ENCODE peak calls at places on chromosomes 11 and 22, in nine cellular contexts. N is GM12865, X is heart left ventricle, F is fibroblast of the aortic adventitia, G is AG09309, R is upper lobe of right lung, L is body of pancreas, W is sigmoid colon, D is mammary epithelial cell. A is an unnamed sample.

GRCh38 chr11:132895340-132895739 is 637.0 kb downstream of the OPCML start:
- DNase-seq in N (no peak), X (no peak), F (no peak), G (peak; percentile 38), R (no peak), L (no peak), W (no peak), D (peak; percentile 86), A (no peak)

GRCh38 chr11:41963406-41963805 is 504.0 kb upstream of the LRRC4C start:
- DNase-seq in N (no peak), X (no peak), F (no peak), G (no peak), R (no peak), L (no peak), W (no peak), D (no peak), A (no peak)

GRCh38 chr11:69576069-69576782 is 64.7 kb upstream of the CCND1 start:
- DNase-seq in N (no peak), X (peak; percentile 39), F (no peak), G (no peak), R (peak; percentile 62), L (no peak), W (peak; percentile 53), D (no peak), A (no peak)

GRCh38 chr11:7511405-7511804 is 2.4 kb upstream of the PPFIBP2 start:
- DNase-seq in N (no peak), X (peak; percentile 84), F (peak; percentile 41), G (no peak), R (no peak), L (peak; percentile 87), W (peak; percentile 82), D (no peak), A (no peak)

GRCh38 chr22:26502688-26503561 is 9.3 kb downstream of the TFIP11 start:
- DNase-seq in N (peak; percentile 79), X (peak; percentile 60), F (peak; percentile 31), G (no peak), R (no peak), L (peak; percentile 48), W (no peak), D (peak; percentile 20), A (no peak)

GRCh38 chr11:78214331-78215194 is 25.8 kb downstream of the USP35 start:
- DNase-seq in N (no peak), X (no peak), F (no peak), G (no peak), R (no peak), L (no peak), W (no peak), D (no peak), A (no peak)

GRCh38 chr11:118619444-118620205 is 12.2 kb downstream of the PHLDB1 start:
- DNase-seq in N (no peak), X (peak; percentile 65), F (peak; percentile 97), G (peak; percentile 88), R (peak; percentile 13), L (peak; percentile 58), W (peak; percentile 80), D (peak; percentile 94), A (peak; percentile 35)

GRCh38 chr11:128582496-128583366 is 4.6 kb downstream of the ETS1 start:
- DNase-seq in N (no peak), X (peak; percentile 45), F (peak; percentile 90), G (peak; percentile 83), R (no peak), L (peak; percentile 32), W (peak; percentile 59), D (peak; percentile 49), A (no peak)

GRCh38 chr11:1735271-1735670 is 15.1 kb downstream of the IFITM10 start:
- DNase-seq in N (no peak), X (no peak), F (no peak), G (no peak), R (no peak), L (no peak), W (no peak), D (peak; percentile 23), A (no peak)

GRCh38 chr11:61945191-61945590 is 5.0 kb upstream of the BEST1 start:
- DNase-seq in N (no peak), X (no peak), F (no peak), G (no peak), R (no peak), L (no peak), W (no peak), D (no peak), A (no peak)

GRCh38 chr11:120180571-120181445 is 30.0 kb upstream of the OAF start:
- DNase-seq in N (no peak), X (no peak), F (peak; percentile 58), G (no peak), R (peak; percentile 31), L (no peak), W (peak; percentile 71), D (peak; percentile 20), A (no peak)

GRCh38 chr11:82714346-82715174 is 19.1 kb downstream of the FAM181B start:
- DNase-seq in N (no peak), X (no peak), F (no peak), G (no peak), R (no peak), L (no peak), W (no peak), D (no peak), A (no peak)

GRCh38 chr11:71302911-71303310 is 50.5 kb upstream of the SHANK2 start:
- DNase-seq in N (no peak), X (no peak), F (no peak), G (no peak), R (peak; percentile 22), L (no peak), W (no peak), D (no peak), A (no peak)

GRCh38 chr11:132686827-132687370 is 845.4 kb downstream of the OPCML start:
- DNase-seq in N (no peak), X (no peak), F (no peak), G (no peak), R (no peak), L (no peak), W (no peak), D (no peak), A (no peak)

GRCh38 chr22:39429916-39430575 is 26.8 kb upstream of the MGAT3 start:
- DNase-seq in N (no peak), X (peak; percentile 38), F (no peak), G (no peak), R (no peak), L (no peak), W (no peak), D (no peak), A (no peak)

GRCh38 chr11:121328213-121328966 is 35.8 kb downstream of the SC5D start:
- DNase-seq in N (peak; percentile 50), X (no peak), F (no peak), G (no peak), R (no peak), L (no peak), W (no peak), D (no peak), A (no peak)

GRCh38 chr22:31080848-31081649 is at the start of gene SMTN:
- DNase-seq in N (peak; percentile 91), X (peak; percentile 95), F (peak; percentile 83), G (peak; percentile 32), R (peak; percentile 95), L (peak; percentile 97), W (peak; percentile 97), D (peak; percentile 90), A (peak; percentile 92)
- TF ChIP-seq CTCF in N (no peak), X (no peak), F (no peak), G (no peak), R (no peak), L (no peak), W (no peak), D (no peak), A (no peak)

GRCh38 chr11:60175860-60176275 is 7.0 kb downstream of the MS4A6A start:
- DNase-seq in N (peak; percentile 63), X (no peak), F (no peak), G (no peak), R (no peak), L (no peak), W (no peak), D (peak; percentile 52), A (no peak)
- H3K4me3 ChIP-seq in N (no peak overlapping the region), X (no peak overlapping the region), F (no peak overlapping the region), G (no peak overlapping the region), R (no peak overlapping the region), L (no peak overlapping the region), W (no peak overlapping the region), D (no peak overlapping the region), A (no peak overlapping the region)

GRCh38 chr22:48705917-48706605 is 1121.6 kb downstream of the BRD1 start:
- DNase-seq in N (no peak), X (peak; percentile 6), F (no peak), G (no peak), R (peak; percentile 40), L (no peak), W (peak; percentile 28), D (no peak), A (no peak)
- TF ChIP-seq CTCF in N (no peak), X (no peak), F (no peak), G (no peak), R (no peak), L (no peak), W (no peak), D (no peak), A (no peak)

GRCh38 chr11:14193644-14194043 is 165.3 kb downstream of the RRAS2 start:
- DNase-seq in N (no peak), X (no peak), F (no peak), G (no peak), R (no peak), L (no peak), W (no peak), D (no peak), A (no peak)

GRCh38 chr11:14189874-14190273 is 169.1 kb downstream of the RRAS2 start:
- DNase-seq in N (no peak), X (peak; percentile 64), F (peak; percentile 45), G (no peak), R (no peak), L (peak; percentile 43), W (peak; percentile 82), D (no peak), A (no peak)

GRCh38 chr11:14185461-14185860 is 173.5 kb downstream of the RRAS2 start:
- DNase-seq in N (no peak), X (no peak), F (no peak), G (no peak), R (no peak), L (no peak), W (no peak), D (no peak), A (no peak)

GRCh38 chr11:14186376-14186775 is 172.6 kb downstream of the RRAS2 start:
- DNase-seq in N (no peak), X (no peak), F (no peak), G (no peak), R (no peak), L (no peak), W (no peak), D (no peak), A (no peak)

DNA sequence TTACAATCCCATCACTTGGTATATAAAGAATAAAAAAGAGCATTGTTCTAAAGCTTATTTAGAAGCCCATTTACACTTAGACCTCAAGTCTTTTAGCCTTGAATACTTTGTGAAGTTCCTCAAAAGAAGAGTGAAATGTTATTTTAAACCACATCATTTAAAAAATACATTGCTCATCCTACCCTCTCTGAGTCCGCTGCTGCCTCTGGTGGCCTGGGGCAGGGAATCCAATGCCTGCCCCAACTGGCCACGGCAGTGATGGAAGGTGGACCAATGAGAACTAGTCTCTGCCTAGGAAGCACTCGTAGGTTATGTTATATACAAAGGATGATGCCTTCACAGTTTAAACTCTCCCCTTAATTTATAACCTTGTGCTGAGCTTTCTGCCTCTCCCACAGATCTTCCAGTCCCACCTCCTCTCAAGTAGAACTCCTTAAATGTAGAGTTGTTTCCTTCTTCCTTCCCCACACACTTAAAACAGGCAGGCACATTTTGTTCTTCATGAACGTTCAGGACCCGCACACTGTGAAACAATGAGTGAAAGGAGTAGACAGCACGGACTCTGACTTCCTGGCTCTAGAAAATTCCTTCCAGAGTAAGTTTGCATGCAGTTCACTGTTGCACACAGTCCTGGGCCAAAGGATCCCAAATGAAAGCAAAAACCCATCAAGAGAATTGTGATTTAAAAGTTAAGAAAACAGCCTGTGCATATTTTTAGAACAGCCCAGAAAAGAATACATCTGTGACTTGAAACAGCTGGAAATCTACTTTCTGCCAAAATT is 167.8 kb downstream of the RRAS2 start:
- DNase-seq in N (no peak), X (peak; percentile 29), F (peak; percentile 47), G (no peak), R (no peak), L (peak; percentile 2), W (no peak), D (no peak), A (no peak)
- H3K4me3 ChIP-seq in N (no peak overlapping the region), X (no peak overlapping the region), F (no peak overlapping the region), G (no peak overlapping the region), R (no peak overlapping the region), L (no peak overlapping the region), W (no peak overlapping the region), D (no peak overlapping the region), A (no peak overlapping the region)